ENCODE peak calls at places on chromosomes 7 and 10, in four cellular contexts. U is K562, K is GM12878, X is endothelial cell of umbilical vein. P is an unnamed sample.

GRCh38 chr10:14478639-14479038 is 147.9 kb upstream of the FRMD4A start:
- DNase-seq in U (peak), K (no peak), X (peak), P (peak)

GRCh38 chr10:13758302-13758701 is 171.5 kb downstream of the PRPF18 start:
- DNase-seq in U (no peak), K (no peak), X (peak), P (peak)

GRCh38 chr10:2985729-2986232 is 81.6 kb upstream of the PFKP start:
- DNase-seq in U (no peak), K (no peak), X (peak), P (peak)

GRCh38 chr10:3251172-3251571 is 78.6 kb upstream of the PITRM1 start:
- DNase-seq in U (no peak), K (no peak), X (no peak), P (no peak)

GRCh38 chr10:31778627-31779026 is 150.0 kb downstream of the ARHGAP12 start:
- DNase-seq in U (no peak), K (no peak), X (no peak), P (peak)

GRCh38 chr10:119383174-119383856 is 159.2 kb downstream of the RGS10 start:
- DNase-seq in U (no peak), K (no peak), X (no peak), P (no peak)

GRCh38 chr7:156834462-156834861 is 58.5 kb downstream of the LMBR1 start:
- DNase-seq in U (no peak), K (no peak), X (no peak), P (no peak)

GRCh38 chr10:44056947-44057811 is 327.7 kb downstream of the CXCL12 start:
- DNase-seq in U (no peak), K (no peak), X (no peak), P (no peak)

GRCh38 chr7:45593121-45593541 is 19.0 kb downstream of the ADCY1 start:
- DNase-seq in U (no peak), K (no peak), X (no peak), P (no peak)

GRCh38 chr7:142349670-142350405 is 92.0 kb upstream of the PRSS58 start:
- DNase-seq in U (no peak), K (no peak), X (no peak), P (no peak)

GRCh38 chr7:150803161-150803860 is 2.7 kb downstream of the TMEM176A start:
- DNase-seq in U (no peak), K (no peak), X (no peak), P (no peak)

GRCh38 chr7:99709260-99709659 is 25.7 kb downstream of the CYP3A7 start:
- DNase-seq in U (no peak), K (no peak), X (no peak), P (no peak)

GRCh38 chr10:123140164-123140982 is 4.6 kb downstream of the HMX3 start:
- DNase-seq in U (no peak), K (no peak), X (no peak), P (no peak)

GRCh38 chr7:116598278-116598677 is 73.4 kb downstream of the CAV1 start:
- DNase-seq in U (peak), K (no peak), X (no peak), P (no peak)

GRCh38 chr7:41977165-41977651 is 259.8 kb downstream of the GLI3 start:
- DNase-seq in U (no peak), K (no peak), X (peak), P (peak)

GRCh38 chr7:148849393-148850098 is 34.5 kb downstream of the EZH2 start:
- DNase-seq in U (no peak), K (no peak), X (no peak), P (no peak)

GRCh38 chr7:37833107-37833817 is 15.1 kb upstream of the NME8 start:
- DNase-seq in U (peak), K (no peak), X (peak), P (peak)

GRCh38 chr10:52004342-52004949 is 305.1 kb upstream of the CSTF2T start:
- DNase-seq in U (peak), K (no peak), X (peak), P (peak)

GRCh38 chr10:33132626-33133025 is 174.6 kb upstream of the ITGB1 start:
- DNase-seq in U (no peak), K (no peak), X (no peak), P (no peak)

GRCh38 chr10:79555354-79555753 is 4.9 kb downstream of the SFTPA2 start:
- DNase-seq in U (no peak), K (no peak), X (no peak), P (no peak)

GRCh38 chr10:31749981-31750850 is 178.4 kb downstream of the ARHGAP12 start:
- DNase-seq in U (no peak), K (no peak), X (peak), P (no peak)

GRCh38 chr7:128129224-128129864 is 98.1 kb upstream of the LRRC4 start:
- DNase-seq in U (no peak), K (no peak), X (no peak), P (no peak)

DNA sequence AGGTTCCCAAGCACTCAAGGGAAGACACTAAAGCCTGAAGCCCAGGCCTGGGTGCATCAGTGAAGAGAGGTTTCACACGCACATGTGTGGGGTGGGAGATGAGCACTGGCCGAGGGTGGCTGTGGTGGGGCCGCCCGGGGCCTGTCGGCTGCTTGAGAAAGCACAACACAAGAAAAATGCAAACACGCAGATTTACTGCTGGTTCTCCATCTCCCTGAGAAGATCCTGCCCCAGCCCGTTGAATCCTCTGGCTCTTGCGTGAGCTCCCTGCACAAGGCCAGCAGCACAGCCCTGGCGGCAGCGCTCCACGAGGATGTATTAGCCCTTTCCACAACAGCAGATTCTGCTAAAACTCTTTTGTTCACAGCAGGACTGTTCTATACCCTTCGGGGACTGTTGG is 6.2 kb downstream of the ZNF511 start:
- DNase-seq in U (no peak), K (no peak), X (no peak), P (no peak)
- TF ChIP-seq POLR2A in U (no peak), K (no peak), X (no peak), P (no peak)

GRCh38 chr10:6176691-6177231 is 26.0 kb upstream of the PFKFB3 start:
- DNase-seq in U (no peak), K (no peak), X (no peak), P (peak)
- TF ChIP-seq FOS in U (no peak), K (no peak), X (no peak), P (no peak)

GRCh38 chr7:134201569-134202261 is 74.6 kb downstream of the LRGUK start:
- DNase-seq in U (peak), K (no peak), X (no peak), P (no peak)

GRCh38 chr7:134200970-134201369 is 73.8 kb downstream of the LRGUK start:
- DNase-seq in U (no peak), K (no peak), X (no peak), P (no peak)

GRCh38 chr7:134197342-134197741 is 70.2 kb downstream of the LRGUK start:
- DNase-seq in U (peak), K (no peak), X (no peak), P (no peak)

DNA sequence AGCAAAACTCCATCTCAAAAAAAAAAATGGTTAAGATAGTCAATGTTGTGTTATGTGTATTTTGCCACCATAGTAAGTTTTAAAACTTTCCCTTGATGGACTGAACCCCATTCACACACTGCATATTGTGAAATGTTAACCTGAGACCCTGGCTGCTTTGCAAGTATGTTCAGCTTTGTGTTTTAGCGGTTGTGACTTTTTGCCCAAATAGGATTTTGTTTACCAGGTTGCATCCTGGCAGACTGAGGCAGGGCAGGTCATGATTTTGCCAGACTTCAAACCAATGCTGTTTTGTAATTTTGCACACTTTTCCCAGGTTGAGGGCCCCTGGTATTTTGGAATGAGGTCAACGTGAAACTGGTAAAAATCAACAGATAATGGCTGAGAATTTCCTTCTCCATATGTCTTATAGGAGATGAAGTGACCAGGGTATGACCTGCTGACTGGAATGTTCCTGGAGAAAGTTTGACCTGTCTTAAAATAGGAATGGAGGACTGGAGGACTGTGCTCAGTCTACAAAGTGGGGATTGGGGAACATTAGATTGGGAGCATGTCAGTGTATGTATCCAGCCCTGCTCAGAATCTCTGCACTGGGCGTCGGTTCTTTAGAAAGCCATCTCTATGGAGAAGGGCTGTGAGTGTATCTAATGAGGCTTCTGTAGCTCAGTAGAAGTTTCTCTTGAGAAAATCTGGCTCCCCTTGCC is 76.2 kb downstream of the LRGUK start:
- DNase-seq in U (no peak), K (no peak), X (no peak), P (no peak)
- TF ChIP-seq POLR2A in U (no peak), K (no peak), X (no peak), P (no peak)

DNA sequence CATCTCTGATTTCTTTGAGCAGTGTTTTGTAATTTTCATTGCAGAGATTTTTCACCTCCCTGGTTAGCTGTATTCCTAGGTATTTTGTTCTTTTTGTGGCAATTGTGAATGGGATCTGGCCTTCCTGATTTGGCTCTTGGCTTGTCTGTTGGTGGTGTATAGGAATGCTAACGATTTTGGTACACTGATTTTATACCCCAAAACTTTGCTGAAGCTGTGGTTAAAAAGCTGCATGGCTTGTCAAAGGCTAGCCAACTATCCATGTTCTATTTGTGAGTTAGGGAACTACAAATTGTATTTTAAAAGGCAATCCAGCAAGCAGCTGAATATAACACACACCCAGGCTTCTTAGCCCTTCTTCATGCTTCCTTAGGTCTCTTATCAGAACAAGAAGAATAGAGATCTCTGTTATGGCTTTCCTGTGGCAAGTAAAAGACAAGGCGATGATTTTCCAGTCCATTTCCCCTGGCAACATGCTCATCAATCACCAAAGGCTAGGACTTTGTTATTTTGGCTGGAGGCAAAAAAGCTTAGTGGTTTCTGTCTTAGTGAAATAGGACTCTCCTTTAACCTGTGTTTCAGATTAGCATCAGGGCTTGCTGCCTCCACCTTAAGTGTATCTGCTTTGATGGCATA is 77.5 kb downstream of the CDK6 start:
- DNase-seq in U (no peak), K (no peak), X (no peak), P (no peak)
- TF ChIP-seq FOS in U (no peak), K (no peak), X (no peak), P (no peak)

DNA sequence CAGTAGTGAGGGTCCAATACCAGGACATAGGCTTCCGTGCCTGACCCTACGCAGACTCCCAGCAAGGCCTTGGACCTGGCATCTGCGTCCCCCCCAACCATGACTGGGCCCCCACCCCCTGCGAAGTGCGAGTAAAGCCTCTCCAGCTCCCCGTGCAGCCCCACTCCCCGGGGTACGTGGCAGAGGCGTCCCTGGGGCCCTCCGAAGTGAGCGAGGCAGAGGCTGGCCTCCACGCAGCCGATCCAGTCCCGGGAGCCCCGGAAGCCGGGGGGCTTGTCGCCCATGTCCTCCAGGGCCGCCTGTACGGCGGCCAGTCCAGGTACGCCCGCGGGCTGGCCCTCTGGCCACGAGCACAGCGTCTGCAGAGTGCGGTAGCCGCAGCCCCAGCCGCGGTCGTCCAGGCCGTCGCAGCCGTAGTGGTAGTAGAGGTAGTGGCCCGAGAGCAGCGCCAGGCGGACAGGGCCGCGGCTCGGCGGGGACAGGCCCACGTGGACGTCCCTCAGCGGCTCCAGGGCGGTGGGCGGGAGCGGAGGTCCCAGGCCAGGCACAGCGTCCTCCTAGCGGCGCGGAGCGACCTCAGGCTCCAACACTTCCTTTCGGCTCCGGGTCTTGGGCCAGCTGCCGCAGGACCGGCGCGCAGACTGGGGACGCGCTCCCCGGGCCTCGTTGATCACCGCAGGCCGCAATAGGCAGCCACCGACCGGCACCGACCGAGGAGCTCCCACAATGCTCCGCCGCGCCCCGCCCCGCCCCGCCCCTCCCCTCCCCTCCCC is at the start of gene UFSP1:
- DNase-seq in U (peak), K (no peak), X (no peak), P (no peak)
- TF ChIP-seq POLR2A in U (peak), K (peak), X (peak), P (peak)

GRCh38 chr10:124293641-124294449 is 124.9 kb downstream of the OAT start:
- DNase-seq in U (no peak), K (no peak), X (no peak), P (no peak)
- TF ChIP-seq FOS in U (no peak), K (no peak), X (no peak), P (no peak)

DNA sequence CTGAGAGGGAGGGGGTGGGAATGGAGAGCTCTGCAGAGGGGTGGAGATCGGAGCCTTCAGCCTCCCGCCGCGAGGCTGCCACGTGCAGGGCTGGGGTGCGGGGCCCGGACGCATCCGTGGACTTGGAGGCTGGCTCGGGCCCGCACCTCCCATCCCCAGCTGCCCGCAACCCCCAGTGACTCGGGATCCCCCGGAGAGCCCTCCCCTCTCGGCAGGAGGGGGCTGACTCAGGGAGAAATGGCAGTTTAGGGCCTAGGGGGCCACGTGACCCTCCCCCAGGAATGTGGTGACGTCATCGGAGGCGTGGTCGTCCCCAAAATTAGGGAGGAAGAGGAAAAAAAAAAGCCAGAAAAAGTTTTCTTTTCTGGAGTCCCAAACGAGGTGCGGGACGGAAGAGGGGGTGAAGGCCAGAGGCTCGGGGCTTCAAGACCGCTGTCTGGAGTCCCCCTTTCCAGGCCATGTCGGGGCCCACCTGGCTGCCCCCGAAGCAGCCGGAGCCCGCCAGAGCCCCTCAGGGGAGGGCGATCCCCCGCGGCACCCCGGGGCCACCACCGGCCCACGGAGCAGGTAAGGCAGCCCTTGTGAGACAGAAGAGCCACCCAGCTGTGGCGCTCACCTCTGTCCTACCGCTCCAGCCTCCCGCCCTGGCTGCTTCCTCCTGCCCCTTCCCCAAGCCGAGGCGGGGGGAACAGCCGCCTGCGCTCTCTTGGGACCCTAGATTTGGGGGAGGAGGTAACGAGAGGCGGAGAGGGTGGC is at the start of gene TRIP6:
- DNase-seq in U (peak), K (no peak), X (peak), P (peak)
- TF ChIP-seq POLR2A in U (peak), K (peak), X (peak), P (peak)

DNA sequence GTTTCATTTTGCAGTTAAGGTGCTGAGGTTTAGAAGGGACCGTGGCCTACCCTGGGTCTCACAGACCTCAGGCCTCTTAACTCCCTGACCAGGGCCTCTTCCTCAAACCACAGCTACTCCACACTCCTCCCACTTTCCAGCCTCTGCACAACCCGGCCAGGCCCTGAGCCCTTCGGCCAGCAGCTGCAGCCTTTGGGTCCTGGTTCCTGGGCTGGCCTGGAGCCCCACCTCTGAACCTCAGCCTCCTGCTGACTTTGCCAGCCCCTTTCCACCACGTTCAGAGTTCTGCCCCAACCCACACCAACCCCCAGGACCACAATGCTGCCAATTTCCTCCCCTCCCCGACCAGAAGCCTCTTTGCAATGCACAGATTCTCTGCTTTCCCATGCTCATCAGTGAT is 84.1 kb downstream of the VOPP1 start:
- DNase-seq in U (no peak), K (no peak), X (no peak), P (no peak)
- TF ChIP-seq FOS in U (no peak), K (no peak), X (no peak), P (no peak)

GRCh38 chr10:77987671-77988070 is 41.6 kb downstream of the POLR3A start:
- DNase-seq in U (no peak), K (no peak), X (no peak), P (no peak)

GRCh38 chr10:77981281-77981680 is 48.0 kb downstream of the POLR3A start:
- DNase-seq in U (no peak), K (no peak), X (no peak), P (no peak)

GRCh38 chr10:77979221-77979620 is 50.1 kb downstream of the POLR3A start:
- DNase-seq in U (no peak), K (no peak), X (no peak), P (no peak)

GRCh38 chr10:77984986-77985385 is 44.3 kb downstream of the POLR3A start:
- DNase-seq in U (no peak), K (no peak), X (no peak), P (no peak)

DNA sequence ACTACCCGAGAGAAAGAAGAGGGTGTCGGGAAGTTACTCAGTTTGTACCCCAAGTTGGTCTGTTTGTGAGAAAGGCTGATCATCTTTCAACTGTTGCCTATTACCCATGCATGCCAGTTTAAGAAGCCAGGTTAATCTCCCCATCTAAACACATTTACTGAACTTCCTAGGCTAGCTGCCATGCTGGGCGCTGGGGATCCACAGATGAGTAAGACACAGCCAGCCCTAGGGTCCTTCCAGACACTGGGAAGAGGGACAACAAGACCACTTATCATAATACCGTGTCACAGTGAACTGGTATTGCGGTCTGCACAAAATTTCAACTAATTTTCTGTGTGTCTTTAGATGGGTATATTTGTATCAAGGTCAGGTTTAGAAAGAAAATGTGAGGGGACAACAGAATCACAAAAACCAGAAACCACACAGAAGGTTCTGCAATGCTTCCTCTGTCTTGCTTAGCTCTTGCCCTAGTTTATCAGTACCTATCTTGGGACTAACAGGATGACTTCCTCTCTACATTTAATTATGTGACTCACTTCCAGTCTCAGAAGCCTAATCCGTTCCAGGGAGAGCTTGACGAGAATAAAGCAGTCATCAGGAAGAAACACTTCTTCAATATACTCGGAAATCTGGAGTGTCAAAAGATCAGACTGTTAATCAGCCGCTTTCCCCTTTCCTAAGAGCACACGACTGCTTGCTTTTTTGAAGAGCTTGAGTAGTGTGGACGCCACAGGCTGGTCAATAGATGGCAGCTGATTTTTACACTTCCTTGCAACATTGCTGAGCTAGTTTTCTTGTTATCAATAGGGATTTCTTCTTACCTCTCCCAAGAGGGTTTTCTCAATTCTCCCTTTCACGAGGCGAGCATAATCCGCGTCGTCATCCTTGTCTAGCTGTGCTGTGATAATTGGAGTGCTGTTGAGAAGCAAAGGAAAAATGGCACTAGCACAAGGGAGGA is 45.7 kb downstream of the POLR3A start:
- DNase-seq in U (no peak), K (no peak), X (peak), P (peak)
- TF ChIP-seq POLR2A in U (no peak), K (no peak), X (no peak), P (no peak)

P was measured in IMR-90.